ENCODE peak calls at places on chromosome 21, in six cellular contexts. H is lung; F is keratinocyte; I is HAP-1; P is CD8-positive, alpha-beta memory T cell; S is esophagus squamous epithelium. U is an unnamed sample. For H3K4me1, the result is how much of the 10 kb centered on the place peaks cover.

GRCh38 chr21:15539376-15539775 is 190.4 kb upstream of the USP25 start:
- DNase-seq in H (no peak), F (no peak), I (no peak), P (no peak), S (no peak), U (no peak)

GRCh38 chr21:37986000-37986399 is 69.7 kb upstream of the KCNJ6 start:
- DNase-seq in H (no peak), F (no peak), I (no peak), P (no peak), S (no peak), U (no peak)

GRCh38 chr21:18443085-18443484 is 39.5 kb upstream of the TMPRSS15 start:
- DNase-seq in H (no peak), F (no peak), I (no peak), P (no peak), S (no peak), U (no peak)

GRCh38 chr21:14070049-14070893 is 140.5 kb downstream of the LIPI start:
- DNase-seq in H (no peak), F (no peak), I (no peak), P (no peak), S (no peak), U (no peak)

GRCh38 chr21:46620846-46621245 is 14.6 kb upstream of the PRMT2 start:
- DNase-seq in H (no peak), F (no peak), I (no peak), P (no peak), S (no peak), U (no peak)

GRCh38 chr21:20971296-20971921 is 26.8 kb upstream of the NCAM2 start:
- DNase-seq in H (no peak), F (no peak), I (peak), P (no peak), S (no peak), U (peak)

GRCh38 chr21:40732243-40732642 is 114.7 kb downstream of the DSCAM start:
- DNase-seq in H (no peak), F (no peak), I (no peak), P (no peak), S (no peak), U (no peak)

GRCh38 chr21:28066051-28066450 is 926.6 kb downstream of the LTN1 start:
- DNase-seq in H (no peak), F (no peak), I (no peak), P (no peak), S (no peak), U (no peak)

GRCh38 chr21:38505654-38506523 is 7.6 kb upstream of the ERG start:
- DNase-seq in H (no peak), F (no peak), I (peak), P (no peak), S (no peak), U (peak)

GRCh38 chr21:27246741-27247140 is 279.9 kb upstream of the ADAMTS5 start:
- DNase-seq in H (no peak), F (no peak), I (no peak), P (no peak), S (no peak), U (no peak)

GRCh38 chr21:26125433-26126167 is 45.0 kb downstream of the APP start:
- DNase-seq in H (no peak), F (no peak), I (peak), P (no peak), S (no peak), U (no peak)

GRCh38 chr21:26127918-26128317 is 42.7 kb downstream of the APP start:
- DNase-seq in H (no peak), F (no peak), I (no peak), P (no peak), S (no peak), U (no peak)

GRCh38 chr21:26126168-26126553 is 44.4 kb downstream of the APP start:
- DNase-seq in H (no peak), F (no peak), I (no peak), P (no peak), S (no peak), U (no peak)

GRCh38 chr21:26124896-26125295 is 45.7 kb downstream of the APP start:
- DNase-seq in H (no peak), F (no peak), I (no peak), P (no peak), S (no peak), U (no peak)

GRCh38 chr21:26127073-26127814 is 43.3 kb downstream of the APP start:
- DNase-seq in H (no peak), F (no peak), I (no peak), P (no peak), S (no peak), U (no peak)
- H3K4me1 ChIP-seq in H (under half), F (half or more), I (half or more), P (under half), S (under half), U (under half)

GRCh38 chr21:44930543-44930981 is 9.3 kb upstream of the SLX9 start:
- DNase-seq in H (no peak), F (no peak), I (no peak), P (peak), S (no peak), U (no peak)
- H3K4me1 ChIP-seq in H (under half), F (under half), I (under half), P (half or more), S (half or more), U (under half)

GRCh38 chr21:31566611-31567010 is 92.9 kb upstream of the SOD1 start:
- DNase-seq in H (no peak), F (no peak), I (no peak), P (no peak), S (no peak), U (no peak)

GRCh38 chr21:31573217-31573616 is 86.3 kb upstream of the SOD1 start:
- DNase-seq in H (no peak), F (no peak), I (no peak), P (no peak), S (no peak), U (no peak)

GRCh38 chr21:31576428-31576827 is 83.1 kb upstream of the SOD1 start:
- DNase-seq in H (no peak), F (no peak), I (no peak), P (no peak), S (no peak), U (no peak)

GRCh38 chr21:31570824-31571425 is 88.6 kb upstream of the SOD1 start:
- DNase-seq in H (no peak), F (no peak), I (no peak), P (no peak), S (no peak), U (no peak)

GRCh38 chr21:31571879-31572278 is 87.6 kb upstream of the SOD1 start:
- DNase-seq in H (no peak), F (no peak), I (no peak), P (no peak), S (no peak), U (no peak)
- H3K4me1 ChIP-seq in H (under half), F (under half), I (under half), P (under half), S (under half), U (under half)

DNA sequence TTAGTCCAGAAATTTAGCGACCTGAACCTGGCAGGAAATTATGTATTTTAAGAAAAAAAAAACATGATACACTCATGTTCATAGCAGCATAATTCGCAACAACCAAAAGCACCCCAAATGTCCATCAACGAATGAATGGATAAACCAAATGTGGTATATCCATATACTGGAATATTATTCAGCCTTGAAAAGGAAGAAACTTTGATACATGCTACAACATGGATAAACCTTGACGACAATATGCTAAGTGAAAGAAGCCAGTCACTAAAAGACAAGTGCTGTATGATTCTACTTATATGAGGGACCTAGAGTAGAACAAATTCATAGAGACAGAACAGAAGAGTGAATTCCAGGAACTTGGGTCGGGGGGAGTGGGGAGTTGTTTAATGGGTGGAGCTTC is 698 bp upstream of the OLIG1 start:
- DNase-seq in H (no peak), F (no peak), I (no peak), P (no peak), S (no peak), U (no peak)
- H3K4me1 ChIP-seq in H (under half), F (under half), I (under half), P (under half), S (under half), U (under half)

GRCh38 chr21:45525153-45525909 is 16.9 kb downstream of the SLC19A1 start:
- DNase-seq in H (no peak), F (no peak), I (no peak), P (no peak), S (no peak), U (no peak)
- H3K4me1 ChIP-seq in H (under half), F (under half), I (under half), P (under half), S (under half), U (under half)

GRCh38 chr21:44848821-44849521 is 24.5 kb downstream of the PTTG1IP start:
- DNase-seq in H (no peak), F (no peak), I (no peak), P (no peak), S (no peak), U (no peak)

GRCh38 chr21:44850208-44850800 is 23.2 kb downstream of the PTTG1IP start:
- DNase-seq in H (no peak), F (no peak), I (no peak), P (no peak), S (no peak), U (no peak)

GRCh38 chr21:44853601-44854390 is 19.7 kb downstream of the PTTG1IP start:
- DNase-seq in H (no peak), F (no peak), I (no peak), P (no peak), S (no peak), U (no peak)

GRCh38 chr21:44849616-44850130 is 23.8 kb downstream of the PTTG1IP start:
- DNase-seq in H (no peak), F (no peak), I (no peak), P (no peak), S (no peak), U (no peak)

DNA sequence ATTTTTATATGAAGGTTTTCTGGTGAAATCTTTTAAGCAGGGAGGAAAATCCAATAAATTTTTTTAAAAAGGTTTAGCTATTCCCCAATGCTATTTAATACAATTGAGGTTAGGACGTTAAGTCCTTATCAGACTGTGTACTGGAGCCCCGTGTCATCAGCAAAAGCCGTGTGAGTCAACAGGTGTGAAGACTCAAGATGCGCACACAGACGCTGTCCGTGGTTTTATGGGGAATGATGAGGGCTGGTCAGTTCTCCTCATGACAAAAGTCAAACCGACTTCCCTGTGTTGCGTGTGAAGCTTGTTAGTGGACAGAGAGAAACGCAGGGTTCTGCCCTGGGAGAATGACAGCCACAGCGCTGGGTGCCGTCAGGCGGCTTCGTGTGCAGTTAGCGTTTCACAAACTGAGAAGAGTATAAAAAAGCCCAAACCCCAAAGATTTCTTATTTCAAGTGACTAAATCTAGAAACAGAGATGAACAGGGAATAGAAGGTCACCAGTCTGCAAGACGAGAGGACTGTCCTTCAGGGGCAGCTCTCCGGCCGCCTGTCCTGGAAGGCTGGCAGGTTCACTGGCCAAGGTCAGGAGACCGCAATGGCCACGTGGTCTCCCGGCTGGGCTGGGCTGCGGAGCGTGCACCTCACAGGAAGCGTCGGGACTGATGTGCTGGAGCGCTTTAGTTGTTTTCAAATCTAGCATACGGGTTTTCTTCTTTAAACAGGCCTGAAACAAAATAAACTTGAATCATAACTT is 22.4 kb downstream of the PTTG1IP start:
- DNase-seq in H (no peak), F (no peak), I (no peak), P (no peak), S (no peak), U (no peak)
- H3K4me1 ChIP-seq in H (under half), F (under half), I (under half), P (half or more), S (under half), U (under half)

DNA sequence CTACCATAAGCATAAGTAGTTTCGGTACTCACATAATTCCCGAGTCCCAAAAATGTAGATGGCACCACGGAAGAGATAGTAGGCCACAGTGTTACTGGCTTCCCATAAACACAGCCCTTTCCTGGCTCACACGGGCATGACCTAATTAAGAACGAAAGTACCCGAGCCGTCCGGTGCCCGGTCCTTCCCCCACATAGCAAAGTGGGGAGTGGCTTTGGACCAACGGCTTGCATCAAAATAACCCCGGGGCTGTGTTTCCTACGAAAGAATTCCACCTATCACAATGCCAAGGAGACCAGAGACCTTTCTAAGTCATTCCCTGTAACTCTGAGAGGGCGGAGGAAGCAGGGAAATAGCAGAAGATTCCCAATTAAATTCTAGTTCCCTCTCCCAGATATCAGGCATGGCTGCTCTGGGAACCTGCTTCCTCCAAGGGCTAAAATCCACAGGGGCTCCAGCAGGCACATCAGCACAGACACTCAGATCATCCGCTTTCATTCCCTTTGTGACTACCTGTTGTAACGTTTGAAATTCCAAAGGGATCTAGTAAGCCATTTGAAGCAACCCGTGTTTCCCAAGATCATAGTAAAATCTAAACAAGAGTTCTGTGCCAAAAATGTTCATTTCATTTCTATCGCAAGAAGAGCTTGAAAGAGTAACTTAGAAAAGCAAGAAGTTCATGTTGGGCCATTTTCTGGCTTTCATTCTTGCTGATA is at the start of gene TMPRSS3:
- DNase-seq in H (peak), F (no peak), I (no peak), P (no peak), S (no peak), U (no peak)
- H3K4me1 ChIP-seq in H (under half), F (under half), I (under half), P (under half), S (under half), U (under half)

GRCh38 chr21:36420571-36421339 is 35.6 kb downstream of the CHAF1B start:
- DNase-seq in H (no peak), F (no peak), I (no peak), P (no peak), S (no peak), U (no peak)
- H3K4me1 ChIP-seq in H (under half), F (under half), I (under half), P (under half), S (under half), U (under half)

GRCh38 chr21:31164713-31165694 is 126.7 kb upstream of the KRTAP19-8 start:
- DNase-seq in H (no peak), F (no peak), I (no peak), P (no peak), S (no peak), U (no peak)
- H3K4me1 ChIP-seq in H (under half), F (under half), I (under half), P (half or more), S (under half), U (under half)